ENCODE peak calls at places on chromosome 14, in five cellular contexts. O, F, D, E and G are unnamed samples.

GRCh38 chr14:92461891-92462290 is 51.7 kb upstream of the RIN3 start:
- DNase-seq in F (no peak), O (no peak), E (no peak), D (no peak), G (peak; percentile 9)

GRCh38 chr14:54673193-54674121 is 106.5 kb downstream of the SAMD4A start:
- DNase-seq in F (peak; percentile 46), O (no peak), D (peak; percentile 63), E (no peak), G (no peak)

GRCh38 chr14:20976291-20976690 is 13.5 kb upstream of the METTL17 start:
- DNase-seq in E (no peak), D (no peak), O (no peak), F (no peak), G (no peak)

GRCh38 chr14:71751264-71751663 is 181.0 kb upstream of the RGS6 start:
- DNase-seq in E (no peak), D (peak; percentile 62), O (no peak), F (no peak), G (no peak)

GRCh38 chr14:56262530-56262929 is 144.3 kb downstream of the PELI2 start:
- DNase-seq in O (no peak), E (no peak), D (no peak), F (no peak), G (no peak)

GRCh38 chr14:23729720-23730387 is 93.7 kb downstream of the DHRS2 start:
- DNase-seq in E (peak; percentile 21), D (no peak), O (no peak), F (no peak), G (no peak)

GRCh38 chr14:22768947-22769346 is 2.5 kb downstream of the OXA1L start:
- DNase-seq in F (no peak), E (no peak), D (no peak), O (no peak), G (no peak)

GRCh38 chr14:54451961-54452360 is 10.8 kb upstream of the CNIH1 start:
- DNase-seq in F (no peak), E (no peak), D (no peak), O (no peak), G (no peak)

GRCh38 chr14:68172664-68173063 is 353.1 kb downstream of the RAD51B start:
- DNase-seq in E (no peak), F (no peak), D (peak; percentile 63), O (no peak), G (no peak)

GRCh38 chr14:39322807-39323206 is 89.1 kb downstream of the MIA2 start:
- DNase-seq in O (no peak), F (no peak), E (no peak), D (peak; percentile 48), G (no peak)

GRCh38 chr14:70011098-70011497 is 131.9 kb downstream of the SMOC1 start:
- DNase-seq in F (no peak), D (no peak), O (no peak), E (peak; percentile 32), G (no peak)

GRCh38 chr14:94390372-94391086 is 2.1 kb upstream of the SERPINA1 start:
- DNase-seq in E (no peak), F (no peak), D (peak; percentile 40), O (no peak), G (peak; percentile 44)

GRCh38 chr14:80390911-80391310 is 179.6 kb upstream of the DIO2 start:
- DNase-seq in F (no peak), D (peak; percentile 90), E (no peak), O (no peak), G (no peak)

GRCh38 chr14:59464651-59465569 is at the start of gene GPR135:
- DNase-seq in D (peak; percentile 80), F (peak; percentile 90), E (peak; percentile 77), O (peak; percentile 82), G (peak; percentile 72)

GRCh38 chr14:20998139-20998538 is 954 bp upstream of the SLC39A2 start:
- DNase-seq in D (no peak), F (no peak), O (no peak), E (no peak), G (no peak)

GRCh38 chr14:23661542-23661941 is 25.4 kb downstream of the DHRS2 start:
- DNase-seq in E (no peak), F (no peak), D (no peak), O (peak; percentile 32), G (no peak)

GRCh38 chr14:71166434-71166833 is 259.2 kb downstream of the PCNX1 start:
- DNase-seq in D (peak; percentile 78), O (peak; percentile 0), E (peak; percentile 52), F (peak; percentile 46), G (peak; percentile 72)

GRCh38 chr14:28879571-28879970 is 113.0 kb downstream of the FOXG1 start:
- DNase-seq in D (no peak), O (no peak), F (no peak), E (no peak), G (no peak)

GRCh38 chr14:79466938-79467527 is 744.3 kb downstream of the DIO2 start:
- DNase-seq in F (no peak), O (no peak), E (no peak), D (no peak), G (no peak)

GRCh38 chr14:68817513-68818212 is 24.8 kb upstream of the ZFP36L1 start:
- DNase-seq in F (no peak), O (no peak), D (no peak), E (no peak), G (no peak)

GRCh38 chr14:32980887-32981501 is 42.3 kb downstream of the NPAS3 start:
- DNase-seq in D (no peak), E (no peak), F (no peak), O (no peak), G (no peak)

DNA sequence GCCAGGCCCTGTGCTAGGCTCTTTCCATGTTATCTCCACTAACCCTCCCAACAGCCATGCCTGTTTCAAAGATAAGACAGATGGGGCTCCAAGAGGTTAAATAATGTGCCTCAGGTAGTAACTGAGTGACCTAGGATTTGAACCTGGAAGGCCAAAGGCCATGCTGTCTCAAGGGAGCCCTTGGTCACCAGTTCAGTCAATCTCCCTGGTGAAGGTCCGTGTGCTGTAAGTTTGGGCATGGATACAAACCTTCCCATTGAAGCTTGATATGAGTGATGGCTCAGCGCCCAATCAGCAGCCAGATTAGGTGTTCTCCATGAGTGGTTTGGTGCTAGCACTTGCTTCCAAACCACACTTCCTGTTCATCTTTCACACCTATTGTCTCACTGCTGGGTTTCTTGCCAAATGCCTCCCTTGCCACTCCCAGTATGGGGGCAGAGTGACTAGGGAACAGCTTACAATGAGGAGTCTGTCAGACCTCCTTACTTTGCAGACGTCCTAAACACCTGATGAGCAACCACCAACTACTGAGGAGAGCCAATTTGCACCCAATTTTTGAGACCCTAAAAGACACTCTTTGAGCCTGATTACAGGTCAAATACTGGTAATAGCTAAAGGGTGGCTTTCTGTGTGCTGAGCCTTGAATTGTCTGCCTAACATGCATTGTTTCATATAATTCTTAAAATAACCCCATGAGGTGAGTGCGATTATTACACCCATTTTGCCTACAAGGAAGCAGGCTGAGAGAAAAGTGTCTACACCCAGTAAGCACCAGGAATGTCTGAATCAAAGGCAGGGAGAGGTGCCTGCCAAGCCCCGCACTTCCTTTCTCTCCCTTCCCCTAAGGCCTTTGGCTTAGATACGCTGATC is 48.5 kb upstream of the FOS start:
- DNase-seq in D (peak; percentile 79), O (no peak), E (no peak), F (no peak), G (peak; percentile 57)
- H3K27ac ChIP-seq in D (no peak overlapping the region), O (peak overlapping the region; percentile 67), E (no peak overlapping the region), F (no peak overlapping the region), G (no peak overlapping the region)

DNA sequence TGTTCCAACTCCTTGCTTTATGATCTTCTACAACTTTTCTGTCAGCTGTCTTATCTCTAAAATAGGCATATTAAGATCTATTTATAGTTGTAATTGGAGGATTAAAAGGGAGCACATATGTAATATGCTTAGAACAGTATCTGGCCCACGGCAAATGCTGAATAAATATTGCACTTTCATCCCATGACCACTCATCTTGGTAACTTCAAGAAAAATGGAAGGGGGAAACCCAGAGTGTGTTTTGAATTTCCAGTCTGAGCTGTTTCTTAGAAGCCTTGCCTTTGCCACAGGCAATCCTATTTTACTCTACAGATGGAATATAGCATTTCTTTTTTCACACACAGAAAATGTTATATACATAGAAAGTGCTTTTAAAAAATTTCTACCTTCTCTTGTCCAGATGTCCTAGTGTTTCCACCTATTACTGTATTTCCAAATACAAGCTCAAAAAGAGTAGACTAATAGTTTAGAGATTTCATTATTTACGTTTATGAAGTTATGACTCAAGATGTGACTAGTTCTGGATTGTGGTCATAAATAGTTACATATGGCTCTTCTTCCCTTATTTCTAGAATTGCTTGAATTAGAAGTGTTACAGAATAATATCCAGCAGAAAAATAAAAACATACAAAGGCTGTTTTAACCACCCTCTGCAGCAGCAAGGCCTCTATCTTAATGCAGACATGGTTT is 6.2 kb upstream of the STXBP6 start:
- DNase-seq in D (peak; percentile 29), O (no peak), F (no peak), E (no peak), G (no peak)
- H3K27ac ChIP-seq in D (peak overlapping the region; percentile 55), O (peak overlapping the region; percentile 12), F (no peak overlapping the region), E (no peak overlapping the region), G (no peak overlapping the region)

GRCh38 chr14:99751539-99752485 is 41.4 kb upstream of the EML1 start:
- DNase-seq in O (no peak), D (peak; percentile 72), F (no peak), E (no peak), G (no peak)
- H3K27ac ChIP-seq in O (no peak overlapping the region), D (peak overlapping the region; percentile 80), F (no peak overlapping the region), E (no peak overlapping the region), G (peak overlapping the region; percentile 30)

DNA sequence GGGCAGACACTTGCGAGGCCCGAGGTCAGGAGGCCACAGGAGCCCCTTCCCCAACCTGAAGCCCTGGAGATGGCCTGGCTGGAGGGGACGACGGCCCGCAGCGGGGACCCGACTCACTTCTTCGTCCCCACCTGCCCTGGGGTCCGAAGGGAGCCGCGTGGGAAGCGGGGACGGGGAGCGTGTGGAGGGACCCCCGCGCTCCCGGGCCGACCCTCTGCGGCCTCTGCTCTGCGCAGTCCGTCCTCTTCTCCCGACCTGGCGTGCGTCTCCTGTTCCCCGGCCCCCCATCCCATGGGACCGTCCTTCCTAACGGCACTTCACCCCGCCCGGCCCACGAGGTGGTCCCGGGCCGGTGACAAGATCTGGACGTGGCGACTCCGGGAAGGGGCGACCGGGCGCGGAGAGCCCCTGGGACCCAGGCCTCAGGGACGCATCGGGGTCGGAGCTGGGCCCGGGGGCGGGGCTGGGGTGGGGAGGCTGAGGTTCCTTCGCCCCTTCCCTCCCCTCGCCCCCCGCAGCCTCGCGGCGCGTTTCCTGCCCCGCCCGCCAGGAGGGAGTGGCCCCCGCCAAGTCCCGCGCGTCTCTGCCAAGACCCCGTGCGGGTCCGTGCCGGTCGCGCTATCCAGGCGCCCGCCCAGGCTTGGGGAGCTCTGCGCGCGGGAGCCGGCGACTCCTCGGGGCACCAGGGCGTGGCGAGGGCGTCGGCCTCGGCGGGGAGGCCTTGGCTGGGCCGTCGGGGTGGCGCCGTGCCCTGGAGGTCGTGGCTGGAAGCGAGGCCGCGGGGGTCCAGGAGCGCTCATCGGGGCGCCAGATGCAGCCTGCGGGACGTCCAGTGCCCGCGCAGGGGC is 97.1 kb downstream of the TNFAIP2 start:
- DNase-seq in F (no peak), D (no peak), O (no peak), E (no peak), G (no peak)
- H3K27ac ChIP-seq in F (no peak overlapping the region), D (no peak overlapping the region), O (no peak overlapping the region), E (no peak overlapping the region), G (no peak overlapping the region)

DNA sequence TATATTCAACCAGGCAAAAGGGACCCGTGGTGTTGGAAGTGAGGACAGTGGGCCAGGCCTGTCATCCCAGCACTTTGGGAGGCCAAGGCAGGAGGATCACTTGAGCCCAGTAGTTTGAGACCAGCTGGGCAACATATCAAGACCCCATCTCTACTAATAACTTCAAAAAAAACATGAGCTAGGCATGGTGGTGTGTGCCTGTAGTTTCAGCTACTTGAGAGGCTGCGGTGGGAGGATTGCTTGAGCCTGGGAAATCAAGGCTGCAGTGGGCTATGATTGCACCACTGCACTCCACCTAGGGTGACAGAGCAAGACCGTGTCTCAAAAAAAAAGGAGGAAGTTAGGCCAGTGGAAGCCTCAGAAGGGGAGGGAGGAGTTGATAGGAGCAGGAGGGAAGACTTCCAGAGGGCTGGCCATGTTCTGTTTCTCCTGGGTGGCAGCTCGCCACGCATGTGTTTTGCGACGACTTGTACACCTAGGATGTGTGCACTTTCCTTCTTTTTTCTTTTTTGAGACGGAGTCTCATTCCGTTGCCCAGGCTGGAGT is 10.1 kb downstream of the SLC25A29 start:
- DNase-seq in O (peak; percentile 67), D (no peak), F (no peak), E (no peak), G (no peak)
- H3K27ac ChIP-seq in O (peak overlapping the region; percentile 80), D (no peak overlapping the region), F (no peak overlapping the region), E (no peak overlapping the region), G (peak overlapping the region; percentile 82)